ENCODE peak calls at places on chromosomes 7 and 10, in eight cellular contexts. One of them, this sample, is unnamed.

GRCh38 chr10:71214641-71215160 is 2.3 kb downstream of the UNC5B start:
- DNase-seq in astrocyte: no peak
- DNase-seq in HS-5: no peak
- DNase-seq in cardiac fibroblast: no peak
- DNase-seq in stomach: peak
- DNase-seq in brain microvascular endothelial cell: no peak
- DNase-seq in astrocyte of the spinal cord: no peak
- DNase-seq in activated naive CD4-positive, alpha-beta T cell treated with Interleukin-2 at 50 U/mL for 16 hours: no peak
- DNase-seq in this sample: no peak

GRCh38 chr7:3285652-3286051 is 15.4 kb upstream of the SDK1 start:
- DNase-seq in astrocyte: no peak
- DNase-seq in HS-5: no peak
- DNase-seq in cardiac fibroblast: no peak
- DNase-seq in stomach: no peak
- DNase-seq in brain microvascular endothelial cell: no peak
- DNase-seq in astrocyte of the spinal cord: no peak
- DNase-seq in activated naive CD4-positive, alpha-beta T cell treated with Interleukin-2 at 50 U/mL for 16 hours: no peak
- DNase-seq in this sample: no peak

GRCh38 chr10:77566228-77566627 is 71.4 kb downstream of the KCNMA1 start:
- DNase-seq in astrocyte: no peak
- DNase-seq in HS-5: no peak
- DNase-seq in cardiac fibroblast: no peak
- DNase-seq in stomach: no peak
- DNase-seq in brain microvascular endothelial cell: no peak
- DNase-seq in astrocyte of the spinal cord: no peak
- DNase-seq in activated naive CD4-positive, alpha-beta T cell treated with Interleukin-2 at 50 U/mL for 16 hours: no peak
- DNase-seq in this sample: no peak

GRCh38 chr10:92068900-92069299 is 145.3 kb downstream of the BTAF1 start:
- DNase-seq in astrocyte: peak
- DNase-seq in HS-5: no peak
- DNase-seq in cardiac fibroblast: no peak
- DNase-seq in stomach: no peak
- DNase-seq in brain microvascular endothelial cell: peak
- DNase-seq in astrocyte of the spinal cord: peak
- DNase-seq in activated naive CD4-positive, alpha-beta T cell treated with Interleukin-2 at 50 U/mL for 16 hours: no peak
- DNase-seq in this sample: no peak

GRCh38 chr10:130127612-130128607 is 8.3 kb upstream of the GLRX3 start:
- DNase-seq in astrocyte: peak
- DNase-seq in HS-5: no peak
- DNase-seq in cardiac fibroblast: peak
- DNase-seq in stomach: peak
- DNase-seq in brain microvascular endothelial cell: peak
- DNase-seq in astrocyte of the spinal cord: peak
- DNase-seq in activated naive CD4-positive, alpha-beta T cell treated with Interleukin-2 at 50 U/mL for 16 hours: peak
- DNase-seq in this sample: peak

GRCh38 chr7:43559171-43559938 is 23.6 kb upstream of the STK17A start:
- DNase-seq in astrocyte: no peak
- DNase-seq in HS-5: no peak
- DNase-seq in cardiac fibroblast: no peak
- DNase-seq in stomach: no peak
- DNase-seq in brain microvascular endothelial cell: no peak
- DNase-seq in astrocyte of the spinal cord: no peak
- DNase-seq in activated naive CD4-positive, alpha-beta T cell treated with Interleukin-2 at 50 U/mL for 16 hours: no peak
- DNase-seq in this sample: no peak

GRCh38 chr10:98919899-98920298 is 315.8 kb downstream of the HPSE2 start:
- DNase-seq in astrocyte: no peak
- DNase-seq in HS-5: no peak
- DNase-seq in cardiac fibroblast: no peak
- DNase-seq in stomach: no peak
- DNase-seq in brain microvascular endothelial cell: no peak
- DNase-seq in astrocyte of the spinal cord: no peak
- DNase-seq in activated naive CD4-positive, alpha-beta T cell treated with Interleukin-2 at 50 U/mL for 16 hours: no peak
- DNase-seq in this sample: no peak

GRCh38 chr10:124151466-124152095 is 58.2 kb upstream of the CHST15 start:
- DNase-seq in astrocyte: no peak
- DNase-seq in HS-5: no peak
- DNase-seq in cardiac fibroblast: no peak
- DNase-seq in stomach: no peak
- DNase-seq in brain microvascular endothelial cell: no peak
- DNase-seq in astrocyte of the spinal cord: no peak
- DNase-seq in activated naive CD4-positive, alpha-beta T cell treated with Interleukin-2 at 50 U/mL for 16 hours: no peak
- DNase-seq in this sample: no peak

GRCh38 chr7:138829335-138829734 is 31.3 kb upstream of the ATP6V0A4 start:
- DNase-seq in astrocyte: no peak
- DNase-seq in HS-5: no peak
- DNase-seq in cardiac fibroblast: no peak
- DNase-seq in stomach: no peak
- DNase-seq in brain microvascular endothelial cell: no peak
- DNase-seq in astrocyte of the spinal cord: no peak
- DNase-seq in activated naive CD4-positive, alpha-beta T cell treated with Interleukin-2 at 50 U/mL for 16 hours: no peak
- DNase-seq in this sample: no peak

GRCh38 chr7:76225379-76225778 is 23.7 kb downstream of the SRRM3 start:
- DNase-seq in astrocyte: peak
- DNase-seq in HS-5: no peak
- DNase-seq in cardiac fibroblast: peak
- DNase-seq in stomach: no peak
- DNase-seq in brain microvascular endothelial cell: no peak
- DNase-seq in astrocyte of the spinal cord: peak
- DNase-seq in activated naive CD4-positive, alpha-beta T cell treated with Interleukin-2 at 50 U/mL for 16 hours: peak
- DNase-seq in this sample: no peak

GRCh38 chr10:103854265-103854686 is 1.1 kb downstream of the SH3PXD2A start:
- DNase-seq in astrocyte: no peak
- DNase-seq in HS-5: no peak
- DNase-seq in cardiac fibroblast: no peak
- DNase-seq in stomach: no peak
- DNase-seq in brain microvascular endothelial cell: no peak
- DNase-seq in astrocyte of the spinal cord: peak
- DNase-seq in activated naive CD4-positive, alpha-beta T cell treated with Interleukin-2 at 50 U/mL for 16 hours: no peak
- DNase-seq in this sample: no peak

GRCh38 chr10:49106451-49106850 is 8.9 kb downstream of the VSTM4 start:
- DNase-seq in astrocyte: no peak
- DNase-seq in HS-5: no peak
- DNase-seq in cardiac fibroblast: peak
- DNase-seq in stomach: no peak
- DNase-seq in brain microvascular endothelial cell: no peak
- DNase-seq in astrocyte of the spinal cord: no peak
- DNase-seq in activated naive CD4-positive, alpha-beta T cell treated with Interleukin-2 at 50 U/mL for 16 hours: no peak
- DNase-seq in this sample: no peak

GRCh38 chr10:131311661-131312260 is at the start of gene TCERG1L:
- DNase-seq in astrocyte: no peak
- DNase-seq in HS-5: no peak
- DNase-seq in cardiac fibroblast: no peak
- DNase-seq in stomach: no peak
- DNase-seq in brain microvascular endothelial cell: no peak
- DNase-seq in astrocyte of the spinal cord: no peak
- DNase-seq in activated naive CD4-positive, alpha-beta T cell treated with Interleukin-2 at 50 U/mL for 16 hours: no peak
- DNase-seq in this sample: peak

GRCh38 chr7:32957326-32958045 is at the start of gene FKBP9:
- DNase-seq in astrocyte: peak
- DNase-seq in HS-5: peak
- DNase-seq in cardiac fibroblast: peak
- DNase-seq in stomach: peak
- DNase-seq in brain microvascular endothelial cell: peak
- DNase-seq in astrocyte of the spinal cord: peak
- DNase-seq in activated naive CD4-positive, alpha-beta T cell treated with Interleukin-2 at 50 U/mL for 16 hours: no peak
- DNase-seq in this sample: peak

GRCh38 chr10:59002011-59002410 is 174.4 kb upstream of the PHYHIPL start:
- DNase-seq in astrocyte: no peak
- DNase-seq in HS-5: no peak
- DNase-seq in cardiac fibroblast: no peak
- DNase-seq in stomach: no peak
- DNase-seq in brain microvascular endothelial cell: no peak
- DNase-seq in astrocyte of the spinal cord: no peak
- DNase-seq in activated naive CD4-positive, alpha-beta T cell treated with Interleukin-2 at 50 U/mL for 16 hours: no peak
- DNase-seq in this sample: no peak

GRCh38 chr10:79229830-79230562 is 117.3 kb upstream of the PPIF start:
- DNase-seq in astrocyte: no peak
- DNase-seq in HS-5: no peak
- DNase-seq in cardiac fibroblast: no peak
- DNase-seq in stomach: no peak
- DNase-seq in brain microvascular endothelial cell: no peak
- DNase-seq in astrocyte of the spinal cord: no peak
- DNase-seq in activated naive CD4-positive, alpha-beta T cell treated with Interleukin-2 at 50 U/mL for 16 hours: no peak
- DNase-seq in this sample: no peak

GRCh38 chr10:113552723-113553122 is at the start of gene HABP2:
- DNase-seq in astrocyte: no peak
- DNase-seq in HS-5: no peak
- DNase-seq in cardiac fibroblast: no peak
- DNase-seq in stomach: no peak
- DNase-seq in brain microvascular endothelial cell: no peak
- DNase-seq in astrocyte of the spinal cord: no peak
- DNase-seq in activated naive CD4-positive, alpha-beta T cell treated with Interleukin-2 at 50 U/mL for 16 hours: no peak
- DNase-seq in this sample: no peak

GRCh38 chr10:88472540-88472939 is 110.6 kb downstream of the RNLS start:
- DNase-seq in astrocyte: no peak
- DNase-seq in HS-5: no peak
- DNase-seq in cardiac fibroblast: peak
- DNase-seq in stomach: no peak
- DNase-seq in brain microvascular endothelial cell: no peak
- DNase-seq in astrocyte of the spinal cord: no peak
- DNase-seq in activated naive CD4-positive, alpha-beta T cell treated with Interleukin-2 at 50 U/mL for 16 hours: no peak
- DNase-seq in this sample: no peak

This sample was measured in NCI-H2081.